ENCODE peak calls at places on chromosomes 4 and X, in six cellular contexts. E is testis, A is MCF 10A, F is brain microvascular endothelial cell, K is SW480, B is activated gamma-delta T cell treated with Interleukin-2 at 50 U/mL for 16 hours. Z is an unnamed sample.

GRCh38 chr4:70994069-70994366 is 569 bp downstream of the DCK start:
- DNase-seq in E (no peak), A (no peak), F (no peak), K (no peak), B (peak), Z (peak)

GRCh38 chr4:82431831-82432230 is 1.4 kb downstream of the ENOPH1 start:
- DNase-seq in E (no peak), A (no peak), F (no peak), K (no peak), B (no peak), Z (no peak)

GRCh38 chr4:80004319-80004718 is 68.7 kb downstream of the ANTXR2 start:
- DNase-seq in E (no peak), A (no peak), F (no peak), K (no peak), B (no peak), Z (no peak)

GRCh38 chrX:41616255-41616654 is 72.5 kb upstream of the GPR34 start:
- DNase-seq in E (no peak), A (no peak), F (no peak), K (no peak), B (no peak), Z (no peak)

GRCh38 chr4:136369073-136369472 is 1163.2 kb downstream of the PCDH18 start:
- DNase-seq in E (no peak), A (peak), F (no peak), K (no peak), B (no peak), Z (no peak)

GRCh38 chrX:107730991-107731766 is 44.4 kb downstream of the TSC22D3 start:
- DNase-seq in E (no peak), A (no peak), F (no peak), K (no peak), B (no peak), Z (no peak)

GRCh38 chrX:48910926-48911406 is 480 bp downstream of the SLC35A2 start:
- DNase-seq in E (no peak), A (no peak), F (peak), K (peak), B (no peak), Z (no peak)

GRCh38 chr4:100391913-100392312 is 125.9 kb downstream of the EMCN start:
- DNase-seq in E (no peak), A (peak), F (peak), K (peak), B (no peak), Z (no peak)

GRCh38 chr4:38753021-38753806 is 29.6 kb downstream of the TLR10 start:
- DNase-seq in E (peak), A (peak), F (peak), K (peak), B (no peak), Z (no peak)

GRCh38 chr4:109921384-109921808 is 8.7 kb downstream of the EGF start:
- DNase-seq in E (no peak), A (peak), F (peak), K (peak), B (no peak), Z (no peak)

GRCh38 chr4:113410686-113411085 is 350.9 kb downstream of the CAMK2D start:
- DNase-seq in E (no peak), A (no peak), F (no peak), K (no peak), B (no peak), Z (no peak)

GRCh38 chrX:33324099-33324498 is 112.8 kb upstream of the DMD start:
- DNase-seq in E (no peak), A (peak), F (no peak), K (no peak), B (no peak), Z (no peak)

Z was measured in Peyer's patch.